ENCODE peak calls at places on chromosomes 3 and 15, in seven cellular contexts. X, U, Y, Q, R, B and S are unnamed samples.

GRCh38 chr3:48492461-48493202 is 11.3 kb downstream of the SHISA5 start:
- DNase-seq in X (peak), U (peak), Y (no peak), Q (no peak), R (no peak), B (no peak), S (no peak)

GRCh38 chr3:78856164-78856563 is 911.6 kb downstream of the ROBO1 start:
- DNase-seq in X (no peak), U (no peak), Y (no peak), Q (no peak), R (no peak), B (no peak), S (no peak)

GRCh38 chr3:69864751-69865150 is 125.5 kb downstream of the MITF start:
- DNase-seq in X (no peak), U (no peak), Y (no peak), Q (no peak), R (no peak), B (no peak), S (no peak)

GRCh38 chr3:34072297-34072696 is 273.9 kb downstream of the PDCD6IP start:
- DNase-seq in X (no peak), U (no peak), Y (no peak), Q (no peak), R (no peak), B (no peak), S (no peak)

GRCh38 chr3:37862219-37862711 is 585 bp downstream of the CTDSPL start:
- DNase-seq in X (peak), U (no peak), Y (peak), Q (peak), R (peak), B (peak), S (peak)

GRCh38 chr15:34217587-34218225 is 7.1 kb upstream of the EMC4 start:
- DNase-seq in X (peak), U (peak), Y (no peak), Q (no peak), R (peak), B (no peak), S (peak)

GRCh38 chr15:62739507-62739906 is 303.0 kb upstream of the TPM1 start:
- DNase-seq in X (peak), U (peak), Y (no peak), Q (no peak), R (peak), B (no peak), S (peak)

GRCh38 chr15:35522061-35522460 is 23.9 kb downstream of the DPH6 start:
- DNase-seq in X (peak), U (no peak), Y (no peak), Q (no peak), R (peak), B (no peak), S (peak)

GRCh38 chr3:125163739-125164601 is 48.6 kb downstream of the SLC12A8 start:
- DNase-seq in X (peak), U (no peak), Y (peak), Q (no peak), R (no peak), B (peak), S (peak)

GRCh38 chr15:40310001-40310959 is 2.5 kb upstream of the PLCB2 start:
- DNase-seq in X (peak), U (no peak), Y (peak), Q (no peak), R (no peak), B (peak), S (peak)

GRCh38 chr3:153130312-153130977 is 31.6 kb upstream of the RAP2B start:
- DNase-seq in X (peak), U (peak), Y (no peak), Q (no peak), R (peak), B (no peak), S (peak)

GRCh38 chr3:67461667-67462142 is 192.7 kb downstream of the SUCLG2 start:
- DNase-seq in X (peak), U (no peak), Y (no peak), Q (no peak), R (peak), B (no peak), S (peak)

GRCh38 chr15:67831363-67831762 is 6.1 kb downstream of the SKOR1 start:
- DNase-seq in X (no peak), U (no peak), Y (no peak), Q (no peak), R (no peak), B (no peak), S (no peak)

GRCh38 chr3:157119369-157119951 is 40.5 kb downstream of the CCNL1 start:
- DNase-seq in X (no peak), U (no peak), Y (no peak), Q (no peak), R (no peak), B (peak), S (no peak)

GRCh38 chr15:100740105-100740504 is 137.7 kb downstream of the ASB7 start:
- DNase-seq in X (peak), U (no peak), Y (no peak), Q (no peak), R (no peak), B (no peak), S (no peak)

GRCh38 chr15:64209680-64210334 is 47.0 kb upstream of the PPIB start:
- DNase-seq in X (peak), U (peak), Y (no peak), Q (no peak), R (peak), B (no peak), S (peak)

GRCh38 chr15:84798436-84798946 is 18.7 kb upstream of the ALPK3 start:
- DNase-seq in X (no peak), U (no peak), Y (no peak), Q (no peak), R (no peak), B (no peak), S (no peak)

GRCh38 chr15:88174571-88174970 is 82.0 kb downstream of the NTRK3 start:
- DNase-seq in X (no peak), U (no peak), Y (no peak), Q (no peak), R (no peak), B (no peak), S (no peak)

GRCh38 chr3:42605550-42606173 is 5.2 kb downstream of the NKTR start:
- DNase-seq in X (peak), U (no peak), Y (peak), Q (no peak), R (no peak), B (peak), S (peak)

GRCh38 chr3:172522871-172523818 is at the start of gene TNFSF10:
- DNase-seq in X (peak), U (peak), Y (peak), Q (peak), R (no peak), B (peak), S (no peak)

GRCh38 chr3:7999363-7999762 is 502.3 kb upstream of the LMCD1 start:
- DNase-seq in X (no peak), U (no peak), Y (peak), Q (no peak), R (no peak), B (no peak), S (no peak)

GRCh38 chr3:187016639-187017345 is 86.5 kb downstream of the ST6GAL1 start:
- DNase-seq in X (peak), U (peak), Y (no peak), Q (no peak), R (peak), B (no peak), S (peak)

GRCh38 chr3:122794779-122795673 is at the start of gene SLC49A4:
- DNase-seq in X (peak), U (peak), Y (peak), Q (peak), R (peak), B (peak), S (peak)

GRCh38 chr3:15331606-15332404 is 581 bp downstream of the SH3BP5 start:
- DNase-seq in X (peak), U (peak), Y (peak), Q (peak), R (no peak), B (no peak), S (peak)

GRCh38 chr3:119800844-119801243 is 18.9 kb downstream of the NR1I2 start:
- DNase-seq in X (no peak), U (no peak), Y (no peak), Q (no peak), R (no peak), B (no peak), S (no peak)

GRCh38 chr3:119311191-119311925 is 17.2 kb downstream of the ARHGAP31 start:
- DNase-seq in X (peak), U (peak), Y (no peak), Q (no peak), R (peak), B (no peak), S (peak)

GRCh38 chr15:81003023-81003350 is 2.3 kb downstream of the TLNRD1 start:
- DNase-seq in X (no peak), U (no peak), Y (no peak), Q (no peak), R (no peak), B (no peak), S (no peak)

GRCh38 chr15:39199076-39199475 is 381.8 kb upstream of the THBS1 start:
- DNase-seq in X (no peak), U (no peak), Y (peak), Q (peak), R (peak), B (no peak), S (no peak)

DNA sequence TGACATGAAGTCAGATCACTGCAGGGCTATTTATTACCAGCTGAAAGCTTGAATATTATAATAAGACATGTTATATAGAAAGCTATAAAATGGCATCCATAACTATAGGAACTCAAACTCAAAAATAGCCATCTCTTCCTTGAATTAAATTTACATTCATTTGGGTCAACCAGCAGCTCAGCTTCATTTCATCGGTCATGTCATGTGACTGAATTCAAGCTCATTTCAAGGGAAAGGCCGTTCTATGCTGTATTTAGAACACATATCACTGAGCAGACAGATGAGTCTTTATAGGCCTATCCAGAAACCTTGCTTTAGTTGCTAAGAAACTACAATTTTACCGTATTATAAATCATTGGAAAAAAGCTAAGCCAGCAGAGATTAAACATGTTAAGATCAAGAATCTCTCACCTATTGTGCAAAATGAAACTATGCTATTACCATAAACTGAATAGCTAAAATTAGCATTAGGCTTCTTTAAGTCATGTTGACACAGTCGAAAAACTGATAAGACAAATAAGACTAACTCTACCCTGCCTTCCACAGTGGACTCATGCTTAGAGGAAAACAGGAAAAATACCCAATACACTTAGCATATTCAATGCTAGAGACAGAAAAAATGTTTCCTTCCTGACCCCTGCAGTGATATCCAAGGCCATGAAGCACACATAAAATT is 2.3 kb downstream of the NPTN start:
- DNase-seq in X (no peak), U (peak), Y (no peak), Q (no peak), R (no peak), B (peak), S (no peak)
- H3K4me3 ChIP-seq in X (peak), U (peak), Y (peak), Q (peak), R (peak), B (peak), S (peak)

DNA sequence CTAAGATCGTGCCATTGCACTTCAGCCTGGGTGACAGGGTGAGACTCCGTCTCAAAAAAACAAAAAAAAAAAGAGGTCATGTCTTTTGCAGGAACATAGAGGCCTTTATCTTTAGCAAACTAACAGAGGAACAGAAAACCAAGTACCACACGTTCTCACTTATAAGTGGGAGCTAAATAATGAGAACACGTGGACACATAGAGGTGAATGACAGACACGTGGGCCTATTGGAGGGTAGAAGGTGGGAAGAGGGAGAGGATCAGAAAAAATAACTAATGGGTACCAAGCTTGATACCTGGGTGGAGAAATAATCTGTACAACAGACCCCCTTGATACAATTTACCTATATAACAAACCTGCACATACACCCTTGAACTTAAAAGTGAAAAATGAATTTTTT is 401.4 kb upstream of the NAALADL2 start:
- DNase-seq in X (no peak), U (no peak), Y (no peak), Q (no peak), R (no peak), B (no peak), S (no peak)
- TF ChIP-seq CTCF in X (no peak), U (no peak), Y (no peak), Q (no peak), R (no peak), B (no peak), S (no peak)

DNA sequence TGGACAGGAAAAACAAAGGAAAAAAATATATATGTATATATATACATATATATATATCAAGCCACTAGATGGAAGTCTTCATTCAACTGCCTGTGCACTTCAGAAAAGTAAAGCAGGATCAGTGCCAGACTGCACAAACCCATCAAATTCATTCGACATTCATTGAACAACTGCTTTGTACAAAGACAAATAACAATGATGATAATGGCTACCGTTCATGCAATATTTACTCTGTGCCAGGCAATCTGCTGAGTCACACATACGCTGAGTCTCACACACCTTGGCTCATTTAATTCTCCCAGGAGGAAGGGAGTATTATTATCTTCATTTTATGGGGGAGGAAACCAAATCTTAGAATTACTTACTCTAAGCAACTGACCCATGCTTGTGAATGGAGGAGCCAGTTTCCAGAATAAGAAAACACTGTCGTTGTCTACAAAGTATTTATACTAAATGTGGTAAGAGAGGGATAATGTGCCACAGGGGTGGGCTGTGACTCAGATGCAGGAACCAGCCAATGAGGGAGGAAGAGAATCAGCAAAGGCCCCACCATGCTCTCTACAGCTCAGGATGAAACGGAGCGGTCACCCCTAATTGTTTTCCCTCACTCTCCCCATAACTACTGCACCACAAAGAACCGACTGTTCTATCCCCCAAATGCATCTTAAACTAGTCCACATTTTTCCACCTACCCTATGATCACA is 44.4 kb downstream of the BFSP2 start:
- DNase-seq in X (peak), U (peak), Y (no peak), Q (no peak), R (peak), B (no peak), S (peak)
- H3K4me3 ChIP-seq in X (no peak), U (no peak), Y (no peak), Q (no peak), R (no peak), B (no peak), S (no peak)

GRCh38 chr3:51538459-51539290 is at the start of gene RAD54L2:
- DNase-seq in X (peak), U (peak), Y (peak), Q (peak), R (peak), B (peak), S (peak)
- TF ChIP-seq CTCF in X (no peak), U (no peak), Y (peak), Q (peak), R (no peak), B (no peak), S (no peak)

GRCh38 chr15:41510728-41511127 is 2.9 kb downstream of the LTK start:
- DNase-seq in X (no peak), U (no peak), Y (peak), Q (no peak), R (no peak), B (no peak), S (no peak)

GRCh38 chr15:41513282-41514227 is at the start of gene LTK:
- DNase-seq in X (no peak), U (no peak), Y (peak), Q (peak), R (no peak), B (peak), S (no peak)

GRCh38 chr15:41512512-41513281 is 930 bp downstream of the LTK start:
- DNase-seq in X (no peak), U (no peak), Y (peak), Q (no peak), R (no peak), B (peak), S (no peak)

GRCh38 chr15:41512078-41512394 is 1.6 kb downstream of the LTK start:
- DNase-seq in X (no peak), U (no peak), Y (no peak), Q (no peak), R (no peak), B (no peak), S (no peak)

DNA sequence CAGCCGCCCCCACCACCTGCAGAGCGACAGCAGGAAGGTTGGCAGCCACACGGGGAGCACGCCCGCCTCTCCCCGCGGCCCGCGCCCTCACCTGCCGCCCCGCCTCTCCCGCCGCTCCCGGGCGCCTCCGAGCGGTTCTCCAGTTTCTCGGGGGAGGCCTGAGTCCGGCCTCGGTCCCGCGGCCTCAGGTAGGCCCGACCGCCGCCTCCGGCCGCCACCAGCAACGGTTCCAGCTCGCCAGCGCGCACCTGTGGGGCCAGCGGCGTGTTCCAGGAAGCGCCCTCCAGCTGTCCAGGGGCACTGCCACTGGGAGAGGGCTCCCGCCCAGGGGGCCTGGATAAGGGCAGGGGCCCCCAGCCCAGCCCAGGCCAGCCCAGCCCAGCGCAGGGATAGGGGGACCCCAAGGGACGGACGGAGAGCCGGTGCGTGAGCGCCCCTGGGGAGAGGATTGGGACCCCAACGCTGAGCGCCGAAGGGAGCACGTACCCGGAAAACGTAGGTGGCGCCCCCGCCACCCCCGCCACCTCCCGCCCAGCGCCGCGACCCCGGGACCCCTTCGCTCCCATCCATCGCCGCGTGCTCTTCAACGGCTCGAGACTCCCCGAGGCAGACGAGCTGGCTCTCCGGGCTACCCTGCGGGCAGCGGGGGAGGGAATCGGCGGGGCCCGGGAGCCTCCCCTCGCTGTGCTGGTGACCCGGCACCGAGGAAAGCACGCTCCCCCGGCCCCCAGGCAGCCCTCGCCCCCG is 2.1 kb downstream of the LTK start:
- DNase-seq in X (no peak), U (no peak), Y (peak), Q (no peak), R (no peak), B (no peak), S (no peak)
- H3K4me3 ChIP-seq in X (no peak), U (no peak), Y (peak), Q (no peak), R (no peak), B (no peak), S (no peak)